ENCODE peak calls at places on chromosomes 13 and 19, in four cellular contexts. Q is IMR-90; I is activated CD8-positive, alpha-beta memory T cell treated with anti-CD3 and anti-CD28 coated beads for 1 hour; N is ELR. D is an unnamed sample.

GRCh38 chr13:107808388-107808787 is 406.9 kb downstream of the LIG4 start:
- DNase-seq in Q (peak), I (no peak), N (no peak), D (no peak)

GRCh38 chr19:2488405-2488941 is 12.5 kb downstream of the GADD45B start:
- DNase-seq in I (no peak), Q (no peak), N (no peak), D (no peak)

GRCh38 chr13:59982631-59983382 is 180.9 kb downstream of the DIAPH3 start:
- DNase-seq in Q (peak), N (peak), I (no peak), D (no peak)

GRCh38 chr19:48385461-48386087 is 5.8 kb downstream of the KDELR1 start:
- DNase-seq in N (no peak), I (no peak), Q (no peak), D (no peak)

GRCh38 chr19:49125025-49125731 is 5.8 kb downstream of the PPFIA3 start:
- DNase-seq in Q (no peak), I (no peak), N (no peak), D (no peak)

GRCh38 chr19:32599736-32600157 is 18.8 kb downstream of the PDCD5 start:
- DNase-seq in Q (peak), I (no peak), N (peak), D (peak)

GRCh38 chr13:76667551-76667950 is 218.7 kb downstream of the KCTD12 start:
- DNase-seq in Q (peak), N (peak), I (no peak), D (no peak)

GRCh38 chr13:44904982-44905381 is 84.3 kb downstream of the NUFIP1 start:
- DNase-seq in Q (peak), I (no peak), N (peak), D (no peak)

GRCh38 chr13:29707876-29708543 is 112.5 kb upstream of the SLC7A1 start:
- DNase-seq in I (peak), N (peak), Q (peak), D (peak)

GRCh38 chr13:83151308-83151660 is 731.0 kb downstream of the SLITRK1 start:
- DNase-seq in N (peak), Q (peak), I (no peak), D (no peak)

GRCh38 chr19:46716013-46716671 is 772 bp downstream of the PRKD2 start:
- DNase-seq in I (no peak), N (peak), Q (no peak), D (peak)

GRCh38 chr19:1252818-1253513 is 4.6 kb downstream of the MIDN start:
- DNase-seq in N (peak), I (no peak), Q (peak), D (peak)

GRCh38 chr19:14177496-14178074 is 28.4 kb downstream of the ADGRL1 start:
- DNase-seq in N (no peak), I (no peak), Q (no peak), D (no peak)

GRCh38 chr13:86795858-86796257 is 875.3 kb upstream of the SLITRK5 start:
- DNase-seq in I (no peak), Q (no peak), N (no peak), D (no peak)

GRCh38 chr19:15702590-15702930 is 25.3 kb upstream of the OR10H2 start:
- DNase-seq in Q (no peak), N (peak), I (no peak), D (peak)

GRCh38 chr19:2273356-2274184 is 8.4 kb downstream of the PEAK3 start:
- DNase-seq in N (peak), I (no peak), Q (peak), D (peak)

GRCh38 chr13:20475927-20476691 is 49.5 kb downstream of the CRYL1 start:
- DNase-seq in Q (no peak), I (peak), N (no peak), D (peak)

GRCh38 chr19:55116232-55117062 is 990 bp downstream of the PPP1R12C start:
- DNase-seq in N (peak), I (no peak), Q (peak), D (peak)

GRCh38 chr19:45601524-45602522 is at the start of gene GPR4:
- DNase-seq in Q (no peak), N (peak), I (no peak), D (no peak)

GRCh38 chr19:13023666-13024065 is 28.4 kb downstream of the NFIX start:
- DNase-seq in Q (no peak), I (no peak), N (peak), D (no peak)

GRCh38 chr13:110444226-110444653 is 117.3 kb downstream of the RAB20 start:
- DNase-seq in Q (peak), N (peak), I (no peak), D (no peak)

GRCh38 chr13:49357694-49358093 is 86.2 kb downstream of the CAB39L start:
- DNase-seq in Q (peak), I (no peak), N (peak), D (no peak)

GRCh38 chr13:113792821-113793717 is 34.0 kb downstream of the TMEM255B start:
- DNase-seq in Q (no peak), N (no peak), I (no peak), D (no peak)

GRCh38 chr13:94318418-94318817 is 161.1 kb downstream of the DCT start:
- DNase-seq in N (peak), I (no peak), Q (peak), D (no peak)

GRCh38 chr13:98978280-98978679 is 416 bp upstream of the DOCK9 start:
- DNase-seq in Q (peak), I (no peak), N (peak), D (no peak)

D was measured in activated CD8-positive, alpha-beta T cell treated with anti-CD3 and anti-CD28 coated beads, Interleukin-2, amount 10 ng/mL, durations not matched to agents 7 days and 5 days.